ENCODE peak calls at places on chromosome 11, in six cellular contexts. I, G, R, Q, H and V are unnamed samples.
A peak's percentile ranks its signal among the peaks of the same experiment; 100 is the strongest.

GRCh38 chr11:69819541-69820070 is 390 bp upstream of the FGF3 start:
- DNase-seq in G (no peak), R (no peak), Q (no peak), I (no peak), H (peak; percentile 42), V (no peak)

GRCh38 chr11:12868315-12869073 is 140.6 kb upstream of the RASSF10 start:
- DNase-seq in R (no peak), Q (peak; percentile 24), G (no peak), I (no peak), H (no peak), V (no peak)

GRCh38 chr11:110432713-110433392 is 3.1 kb downstream of the FDX1 start:
- DNase-seq in R (no peak), H (no peak), G (peak; percentile 6), Q (peak; percentile 51), I (no peak), V (no peak)

GRCh38 chr11:117649656-117650055 is 147.4 kb downstream of the DSCAML1 start:
- DNase-seq in Q (no peak), H (no peak), G (no peak), R (no peak), I (no peak), V (no peak)

GRCh38 chr11:81772161-81772560 is 961.5 kb downstream of the FAM181B start:
- DNase-seq in R (no peak), Q (no peak), I (no peak), G (no peak), H (no peak), V (no peak)

GRCh38 chr11:10659339-10660216 is 34.0 kb downstream of the IRAG1 start:
- DNase-seq in Q (peak; percentile 89), H (no peak), G (peak; percentile 56), I (no peak), R (peak; percentile 69), V (peak; percentile 37)

GRCh38 chr11:57349491-57350274 is 11.5 kb downstream of the P2RX3 start:
- DNase-seq in I (peak; percentile 73), Q (peak; percentile 69), G (peak; percentile 33), H (peak; percentile 94), R (peak; percentile 89), V (peak; percentile 67)

GRCh38 chr11:8784936-8785335 is 102.3 kb downstream of the RPL27A start:
- DNase-seq in I (no peak), Q (no peak), H (no peak), R (no peak), G (no peak), V (no peak)

GRCh38 chr11:47950396-47950795 is 30.0 kb upstream of the PTPRJ start:
- DNase-seq in H (no peak), R (peak; percentile 81), Q (no peak), G (no peak), I (no peak), V (peak; percentile 34)

GRCh38 chr11:57482782-57483569 is 22.6 kb downstream of the RTN4RL2 start:
- DNase-seq in I (peak; percentile 40), R (peak; percentile 61), Q (peak; percentile 62), G (no peak), H (peak; percentile 78), V (peak; percentile 35)

GRCh38 chr11:20013346-20014066 is 146.8 kb downstream of the DBX1 start:
- DNase-seq in R (no peak), Q (peak; percentile 61), H (no peak), G (peak; percentile 80), I (peak; percentile 35), V (no peak)

GRCh38 chr11:76750067-76750466 is 33.1 kb upstream of the TSKU start:
- DNase-seq in G (no peak), R (no peak), Q (no peak), I (no peak), H (no peak), V (no peak)

GRCh38 chr11:3056296-3057068 is 741 bp downstream of the CARS1 start:
- DNase-seq in H (no peak), Q (peak; percentile 31), R (no peak), G (peak; percentile 32), I (no peak), V (peak; percentile 37)

GRCh38 chr11:19508166-19508565 is 204.5 kb upstream of the NAV2 start:
- DNase-seq in R (peak; percentile 52), G (peak; percentile 61), Q (peak; percentile 39), H (no peak), I (no peak), V (peak; percentile 17)

GRCh38 chr11:130155106-130155505 is 4.5 kb upstream of the ST14 start:
- DNase-seq in H (no peak), I (no peak), G (no peak), R (no peak), Q (no peak), V (no peak)

GRCh38 chr11:76803811-76804600 is 20.9 kb downstream of the TSKU start:
- DNase-seq in G (no peak), H (no peak), Q (no peak), R (no peak), I (no peak), V (no peak)

GRCh38 chr11:61697093-61697492 is 16.9 kb downstream of the DAGLA start:
- DNase-seq in H (no peak), G (no peak), Q (no peak), I (no peak), R (no peak), V (no peak)

GRCh38 chr11:81039916-81040530 is 1599.2 kb upstream of the TENM4 start:
- DNase-seq in G (peak; percentile 51), R (no peak), Q (no peak), H (no peak), I (no peak), V (no peak)

GRCh38 chr11:17516551-17517150 is 27.6 kb downstream of the USH1C start:
- DNase-seq in Q (no peak), G (no peak), R (no peak), H (no peak), I (no peak), V (no peak)

GRCh38 chr11:67163006-67163405 is 43.9 kb downstream of the KDM2A start:
- DNase-seq in I (no peak), R (no peak), G (no peak), H (no peak), Q (no peak), V (no peak)

GRCh38 chr11:47078751-47079524 is 97.7 kb downstream of the ARFGAP2 start:
- DNase-seq in Q (no peak), G (no peak), R (no peak), H (no peak), I (no peak), V (no peak)